ENCODE peak calls at places on chromosomes 6 and 20, in nine cellular contexts. O is fibroblast of the aortic adventitia, Z is fibroblast of lung, M is tibial artery, V is GM12865, Y is adrenal gland, N is heart left ventricle, S is left ventricle myocardium inferior, C is lower leg skin. W is an unnamed sample.

GRCh38 chr6:24431045-24431451 is 28.3 kb downstream of the MRS2 start:
- DNase-seq in V (peak; percentile 56), N (no peak), O (peak; percentile 57), Z (peak; percentile 47), C (no peak), Y (peak; percentile 32), M (no peak), S (no peak), W (no peak)

GRCh38 chr20:61816606-61817005 is 249.1 kb downstream of the TAF4 start:
- DNase-seq in V (no peak), S (no peak), C (no peak), Z (no peak), O (no peak), Y (no peak), N (peak; percentile 10), M (no peak), W (no peak)

GRCh38 chr20:61588356-61589054 is 336.4 kb downstream of the CDH4 start:
- DNase-seq in M (no peak), V (no peak), S (no peak), Y (no peak), C (no peak), O (peak; percentile 54), N (no peak), Z (peak; percentile 64), W (no peak)

GRCh38 chr20:41275181-41275793 is 42.2 kb downstream of the ZHX3 start:
- DNase-seq in M (no peak), Z (peak; percentile 66), C (no peak), S (no peak), V (no peak), O (peak; percentile 67), N (no peak), Y (peak; percentile 49), W (no peak)

GRCh38 chr20:38430679-38431325 is 4.3 kb downstream of the SNHG17 start:
- DNase-seq in O (no peak), N (no peak), Z (no peak), Y (peak; percentile 44), C (no peak), S (no peak), V (no peak), M (no peak), W (no peak)

GRCh38 chr6:100176321-100176950 is 182.4 kb upstream of the MCHR2 start:
- DNase-seq in M (no peak), V (peak; percentile 18), S (no peak), Y (peak; percentile 4), C (no peak), O (peak; percentile 80), N (no peak), Z (peak; percentile 75), W (peak; percentile 49)

GRCh38 chr6:131226465-131226864 is 91.2 kb downstream of the AKAP7 start:
- DNase-seq in S (no peak), Y (no peak), C (no peak), V (no peak), Z (no peak), N (no peak), O (no peak), M (no peak), W (no peak)

GRCh38 chr6:135995160-135995898 is 143.8 kb downstream of the PDE7B start:
- DNase-seq in Y (no peak), C (no peak), O (peak; percentile 85), V (no peak), N (no peak), S (no peak), M (no peak), Z (peak; percentile 89), W (no peak)

GRCh38 chr6:75418233-75418632 is 75.4 kb downstream of the FILIP1 start:
- DNase-seq in O (no peak), V (no peak), C (no peak), S (no peak), Z (no peak), Y (no peak), M (no peak), N (no peak), W (no peak)

DNA sequence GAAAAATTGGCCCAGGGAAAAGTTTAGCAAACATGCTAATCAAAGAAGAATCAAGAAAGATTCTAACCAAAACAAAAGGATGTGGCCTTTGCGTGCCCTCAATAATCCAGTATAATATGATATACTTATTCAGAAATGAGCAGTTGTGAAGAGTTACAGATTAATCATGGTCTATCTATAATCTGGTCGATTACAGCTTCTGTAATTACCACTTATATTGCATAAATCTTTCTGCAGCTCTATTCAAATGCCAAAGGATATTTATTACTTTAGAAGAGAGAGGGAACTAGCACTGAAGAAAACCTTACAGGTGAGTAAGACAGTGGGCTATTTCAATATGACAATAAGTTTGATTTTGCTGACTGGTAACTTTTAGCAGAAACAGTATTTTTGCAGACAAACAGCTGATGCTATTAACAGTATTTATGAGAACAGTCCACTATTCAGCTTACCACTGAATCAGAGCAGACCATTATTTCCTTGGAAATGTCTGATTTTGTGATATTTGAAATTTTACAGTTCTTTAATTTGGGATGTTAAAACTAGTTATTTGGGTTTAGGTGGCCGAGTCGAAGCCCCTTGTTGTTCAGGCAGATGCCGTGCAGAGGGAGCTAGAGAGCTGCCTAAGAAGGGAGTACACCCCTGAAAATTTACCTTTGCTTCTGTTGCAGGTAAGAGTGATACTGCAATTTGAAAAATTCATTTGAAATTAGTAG is 92.2 kb downstream of the CEP57L1 start:
- DNase-seq in Y (peak; percentile 39), Z (peak; percentile 49), C (peak; percentile 34), M (no peak), S (peak; percentile 20), V (peak; percentile 63), N (peak; percentile 34), O (peak; percentile 51), W (no peak)
- TF ChIP-seq CTCF in Y (peak; percentile 83), Z (peak; percentile 96), C (peak; percentile 65), M (peak; percentile 91), S (peak; percentile 95), V (peak; percentile 88), N (peak; percentile 75), O (peak; percentile 99), W (peak; percentile 79)

DNA sequence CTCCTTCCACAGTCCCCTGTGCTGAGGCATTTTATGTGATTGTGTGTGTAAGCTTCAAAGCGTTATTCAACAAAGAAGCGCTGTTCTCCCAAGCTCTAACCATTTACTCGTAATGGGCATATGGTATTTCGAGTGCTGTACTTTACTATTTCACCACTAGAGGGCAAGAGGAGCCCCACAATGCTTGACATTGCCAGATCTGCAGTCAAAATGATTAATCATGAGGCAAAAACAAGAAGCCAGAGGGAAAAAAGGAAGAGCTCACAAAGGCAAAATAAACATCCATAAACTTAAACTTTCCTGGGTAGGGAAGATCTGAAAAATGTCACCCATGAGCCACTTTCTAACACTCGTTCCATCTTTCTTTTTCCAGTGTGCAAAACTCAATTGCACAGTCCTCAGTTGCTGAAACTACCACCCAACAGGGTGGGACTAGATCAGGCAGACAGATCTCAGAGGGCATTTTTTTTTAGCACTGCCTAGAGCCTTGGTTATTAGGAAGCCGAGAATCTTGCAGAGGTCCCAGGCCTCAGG is 215.0 kb upstream of the PLCB4 start:
- DNase-seq in O (peak; percentile 85), Y (peak; percentile 23), S (no peak), Z (peak; percentile 87), V (peak; percentile 61), N (no peak), M (no peak), C (peak; percentile 39), W (peak; percentile 16)
- H3K4me3 ChIP-seq in O (no peak overlapping the region), Y (no peak overlapping the region), S (peak overlapping the region; percentile 43), Z (peak overlapping the region; percentile 28), V (no peak overlapping the region), N (no peak overlapping the region), M (peak overlapping the region; percentile 24), C (no peak overlapping the region), W (no peak overlapping the region)

GRCh38 chr6:79841577-79842381 is 105.6 kb downstream of the ELOVL4 start:
- DNase-seq in Y (no peak), V (no peak), M (no peak), S (no peak), N (no peak), O (no peak), Z (no peak), C (no peak), W (no peak)
- TF ChIP-seq CTCF in Y (no peak), V (no peak), M (no peak), S (no peak), N (no peak), O (no peak), Z (no peak), C (no peak), W (no peak)

GRCh38 chr20:49907405-49908257 is 7.7 kb downstream of the SPATA2 start:
- DNase-seq in Z (no peak), S (no peak), V (no peak), C (no peak), M (peak; percentile 34), Y (no peak), O (no peak), N (no peak), W (no peak)
- H3K4me3 ChIP-seq in Z (no peak overlapping the region), S (no peak overlapping the region), V (no peak overlapping the region), C (no peak overlapping the region), M (no peak overlapping the region), Y (no peak overlapping the region), O (no peak overlapping the region), N (no peak overlapping the region), W (no peak overlapping the region)

DNA sequence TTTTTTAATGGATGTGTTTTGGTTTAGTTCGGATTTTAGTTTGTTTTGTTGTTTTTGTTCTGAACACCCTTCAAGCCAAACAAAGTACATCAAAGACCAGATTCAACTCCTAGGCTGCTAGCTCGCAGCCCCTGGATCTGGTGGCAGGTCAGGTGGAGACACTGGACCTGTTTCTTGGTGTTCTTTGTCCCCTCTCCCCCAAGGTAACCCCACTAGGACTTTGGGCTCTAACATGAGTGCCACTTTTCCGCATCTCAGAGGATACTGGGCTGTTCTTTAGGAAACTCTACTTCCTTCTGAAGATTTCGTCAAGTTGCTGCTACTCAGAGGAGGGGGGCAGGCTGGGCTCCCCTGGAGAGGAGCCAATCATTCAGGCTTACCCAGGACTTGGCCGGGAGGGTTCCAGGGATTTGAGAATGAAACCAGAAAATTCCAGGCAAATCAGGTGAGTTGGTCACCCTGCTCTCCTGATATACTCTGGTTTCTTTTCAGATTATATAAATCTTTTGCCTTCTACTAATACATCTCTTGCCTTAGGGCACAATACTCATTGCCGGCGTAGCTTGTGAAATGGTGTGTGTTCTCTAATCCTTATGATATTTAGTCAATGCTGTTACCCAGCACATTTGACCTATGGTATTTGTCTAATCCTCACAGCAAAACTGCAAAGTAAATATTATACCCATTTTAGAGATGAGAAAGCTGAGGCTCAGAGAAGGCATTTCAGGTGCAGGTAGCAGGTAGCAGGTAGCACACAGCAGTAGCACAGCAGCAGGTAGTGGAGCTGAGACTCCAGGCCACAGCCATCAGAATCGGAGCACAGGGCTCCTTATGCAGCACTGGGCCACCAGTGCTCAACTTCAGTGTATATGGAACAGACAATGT is 291.6 kb downstream of the TSHZ2 start:
- DNase-seq in Z (no peak), V (no peak), N (no peak), O (no peak), Y (no peak), S (no peak), M (no peak), C (no peak), W (no peak)
- TF ChIP-seq CTCF in Z (no peak), V (no peak), N (no peak), O (no peak), Y (no peak), S (no peak), M (no peak), C (no peak), W (no peak)

GRCh38 chr6:118709859-118710350 is 58.5 kb upstream of the CEP85L start:
- DNase-seq in N (no peak), O (no peak), Y (peak; percentile 38), Z (no peak), S (no peak), C (no peak), V (peak; percentile 92), M (no peak), W (no peak)
- H3K4me3 ChIP-seq in N (no peak overlapping the region), O (peak overlapping the region; percentile 53), Y (no peak overlapping the region), Z (peak overlapping the region; percentile 48), S (peak overlapping the region; percentile 56), C (no peak overlapping the region), V (peak overlapping the region; percentile 94), M (peak overlapping the region; percentile 50), W (peak overlapping the region; percentile 58)